ENCODE peak calls at places on chromosome 12, in four cellular contexts. Y, E, I and U are unnamed samples.

GRCh38 chr12:49588761-49589516 is 16.5 kb downstream of the FAM186B start:
- DNase-seq in Y (no peak), E (no peak), I (no peak), U (no peak)

GRCh38 chr12:59075968-59076367 is 155.7 kb upstream of the LRIG3 start:
- DNase-seq in Y (no peak), E (no peak), I (no peak), U (no peak)

GRCh38 chr12:99766408-99766807 is 118.9 kb downstream of the GARIN6 start:
- DNase-seq in Y (no peak), E (no peak), I (no peak), U (no peak)

GRCh38 chr12:47882796-47883546 is 21.8 kb downstream of the VDR start:
- DNase-seq in Y (peak), E (peak), I (peak), U (no peak)

GRCh38 chr12:122884091-122884826 is 11.7 kb downstream of the VPS37B start:
- DNase-seq in Y (no peak), E (no peak), I (no peak), U (no peak)

GRCh38 chr12:4809013-4809448 is 88.8 kb downstream of the GALNT8 start:
- DNase-seq in Y (no peak), E (no peak), I (no peak), U (no peak)

GRCh38 chr12:125331342-125332052 is 266.3 kb downstream of the AACS start:
- DNase-seq in Y (no peak), E (no peak), I (no peak), U (no peak)

GRCh38 chr12:124994435-124994975 is 1.1 kb downstream of the BRI3BP start:
- DNase-seq in Y (peak), E (no peak), I (no peak), U (no peak)

GRCh38 chr12:63038361-63039100 is 103.6 kb upstream of the PPM1H start:
- DNase-seq in Y (no peak), E (no peak), I (no peak), U (no peak)

GRCh38 chr12:7189398-7190267 is at the start of gene PEX5:
- DNase-seq in Y (peak), E (peak), I (peak), U (peak)

GRCh38 chr12:105204916-105205315 is 31.1 kb downstream of the APPL2 start:
- DNase-seq in Y (no peak), E (no peak), I (no peak), U (no peak)

GRCh38 chr12:44616385-44616784 is 259.7 kb downstream of the NELL2 start:
- DNase-seq in Y (no peak), E (no peak), I (no peak), U (no peak)

GRCh38 chr12:123741937-123742572 is 20.0 kb upstream of the DNAH10 start:
- DNase-seq in Y (peak), E (no peak), I (no peak), U (no peak)

GRCh38 chr12:102568151-102568815 is 87.9 kb upstream of the IGF1 start:
- DNase-seq in Y (no peak), E (no peak), I (no peak), U (no peak)

GRCh38 chr12:19018302-19018980 is 111.1 kb upstream of the PLEKHA5 start:
- DNase-seq in Y (no peak), E (no peak), I (no peak), U (no peak)

GRCh38 chr12:5808956-5809355 is 136.1 kb downstream of the ANO2 start:
- DNase-seq in Y (no peak), E (no peak), I (no peak), U (peak)

GRCh38 chr12:104057771-104058197 is 6.5 kb upstream of the HCFC2 start:
- DNase-seq in Y (peak), E (no peak), I (no peak), U (no peak)

GRCh38 chr12:98893601-98894411 is 248.7 kb downstream of the APAF1 start:
- DNase-seq in Y (no peak), E (no peak), I (no peak), U (no peak)

GRCh38 chr12:25615119-25615518 is 62.0 kb upstream of the LMNTD1 start:
- DNase-seq in Y (no peak), E (no peak), I (no peak), U (peak)

GRCh38 chr12:23756416-23756815 is 193.1 kb downstream of the SOX5 start:
- DNase-seq in Y (no peak), E (no peak), I (no peak), U (no peak)

GRCh38 chr12:46608431-46609280 is 217.1 kb downstream of the SLC38A4 start:
- DNase-seq in Y (no peak), E (no peak), I (no peak), U (no peak)

DNA sequence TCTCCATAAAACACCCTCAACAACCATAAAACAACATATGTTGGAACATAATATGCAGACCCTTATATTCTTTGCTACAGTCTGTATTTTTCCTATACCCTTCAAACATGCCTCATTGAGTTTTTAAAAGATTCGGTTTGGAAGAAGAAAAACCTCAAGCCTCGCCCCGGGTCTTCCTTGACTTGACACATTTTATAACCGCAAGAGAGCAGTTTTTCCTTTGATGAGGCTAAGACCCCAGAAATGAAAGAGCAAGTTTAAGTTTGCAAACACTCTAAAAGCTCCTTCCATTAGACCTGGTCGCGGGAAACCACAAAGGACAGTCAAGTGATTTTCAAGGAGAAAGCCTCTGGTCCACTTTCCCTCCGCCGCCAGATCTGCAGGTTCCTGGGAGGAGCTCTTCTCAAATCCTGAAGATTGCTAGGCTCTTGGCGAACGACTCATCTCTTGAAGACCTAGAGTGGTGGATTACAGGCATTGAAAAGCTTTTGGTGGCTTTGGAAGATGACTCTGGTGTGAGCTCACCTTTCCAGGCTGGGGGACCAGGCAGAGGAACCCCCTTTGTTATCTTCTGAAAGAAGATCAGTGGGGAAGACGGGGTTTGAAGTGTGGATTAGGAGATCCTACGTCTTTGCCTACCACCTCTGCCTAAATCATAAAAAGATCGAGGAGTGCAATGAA is at the start of gene ASCL4:
- DNase-seq in Y (no peak), E (no peak), I (no peak), U (no peak)
- H3K4me3 ChIP-seq in Y (no peak), E (peak), I (no peak), U (no peak)

GRCh38 chr12:132561784-132562156 is 48.6 kb downstream of the LRCOL1 start:
- DNase-seq in Y (peak), E (no peak), I (no peak), U (no peak)
- H3K4me3 ChIP-seq in Y (no peak), E (no peak), I (no peak), U (no peak)

DNA sequence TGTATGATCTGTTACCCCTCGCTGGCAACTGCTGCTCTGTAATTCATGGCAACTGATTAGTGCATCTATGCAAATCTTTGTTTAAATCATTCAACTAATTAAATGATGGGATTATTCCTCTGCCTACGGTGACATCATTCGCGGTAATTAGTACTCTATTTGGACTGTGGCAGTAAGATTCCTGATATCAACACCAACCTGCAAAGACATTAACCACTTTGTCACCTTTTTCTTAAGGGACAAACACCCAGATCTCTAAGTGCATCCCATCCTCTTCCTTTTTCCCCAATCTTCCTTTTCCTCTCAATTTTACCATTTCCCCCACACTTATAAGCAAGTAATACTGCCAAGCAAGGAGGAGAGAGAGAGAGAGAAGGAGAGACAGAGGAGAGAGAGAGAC is 2.4 kb upstream of the LMO3 start:
- DNase-seq in Y (no peak), E (no peak), I (no peak), U (no peak)
- H3K4me3 ChIP-seq in Y (no peak), E (peak), I (no peak), U (no peak)

GRCh38 chr12:3364226-3364625 is 126.8 kb upstream of the PRMT8 start:
- DNase-seq in Y (no peak), E (no peak), I (no peak), U (no peak)

GRCh38 chr12:3364661-3365264 is 126.2 kb upstream of the PRMT8 start:
- DNase-seq in Y (no peak), E (no peak), I (no peak), U (no peak)

GRCh38 chr12:3363608-3364007 is 127.4 kb upstream of the PRMT8 start:
- DNase-seq in Y (peak), E (no peak), I (no peak), U (no peak)

GRCh38 chr12:3366451-3367155 is 124.4 kb upstream of the PRMT8 start:
- DNase-seq in Y (no peak), E (no peak), I (no peak), U (no peak)

GRCh38 chr12:3365416-3366385 is 125.3 kb upstream of the PRMT8 start:
- DNase-seq in Y (no peak), E (no peak), I (no peak), U (no peak)
- H3K4me3 ChIP-seq in Y (no peak), E (no peak), I (no peak), U (no peak)

GRCh38 chr12:93107943-93108342 is 178.8 kb upstream of the EEA1 start:
- DNase-seq in Y (no peak), E (no peak), I (no peak), U (no peak)

GRCh38 chr12:93106910-93107309 is 177.8 kb upstream of the EEA1 start:
- DNase-seq in Y (peak), E (no peak), I (no peak), U (no peak)

GRCh38 chr12:93109794-93110203 is 180.7 kb upstream of the EEA1 start:
- DNase-seq in Y (peak), E (no peak), I (no peak), U (no peak)

GRCh38 chr12:93107514-93107942 is 178.4 kb upstream of the EEA1 start:
- DNase-seq in Y (no peak), E (no peak), I (no peak), U (no peak)

GRCh38 chr12:93108958-93109357 is 179.9 kb upstream of the EEA1 start:
- DNase-seq in Y (no peak), E (no peak), I (no peak), U (no peak)
- H3K4me3 ChIP-seq in Y (no peak), E (no peak), I (no peak), U (no peak)

GRCh38 chr12:14272954-14273910 is 92.2 kb upstream of the ATF7IP start:
- DNase-seq in Y (peak), E (no peak), I (no peak), U (no peak)
- H3K4me3 ChIP-seq in Y (no peak), E (no peak), I (peak), U (no peak)